ENCODE peak calls at places on chromosomes 13 and 19, in five cellular contexts. H, W, D, O and U are unnamed samples. For H3K9me3, the result is how much of the 10 kb centered on the place peaks cover.

GRCh38 chr19:17926044-17926443 is 6.8 kb upstream of the CCDC124 start:
- DNase-seq in H (no peak), W (no peak), D (no peak), O (no peak), U (no peak)

GRCh38 chr13:40340368-40341085 is 325.9 kb downstream of the FOXO1 start:
- DNase-seq in H (no peak), W (no peak), D (peak), O (no peak), U (no peak)

GRCh38 chr13:36369268-36370107 is 23.3 kb upstream of the SPART start:
- DNase-seq in H (peak), W (no peak), D (no peak), O (no peak), U (no peak)

GRCh38 chr19:33715462-33715861 is 81.2 kb upstream of the KCTD15 start:
- DNase-seq in H (no peak), W (no peak), D (no peak), O (no peak), U (no peak)

GRCh38 chr19:3707868-3708206 is 347 bp upstream of the TJP3 start:
- DNase-seq in H (no peak), W (no peak), D (no peak), O (no peak), U (no peak)

GRCh38 chr13:51614350-51614786 is 30.1 kb downstream of the WDFY2 start:
- DNase-seq in H (no peak), W (no peak), D (no peak), O (no peak), U (no peak)

GRCh38 chr13:30071890-30072817 is 221.7 kb upstream of the UBL3 start:
- DNase-seq in H (no peak), W (no peak), D (no peak), O (no peak), U (no peak)

GRCh38 chr19:40567750-40568494 is 8.8 kb upstream of the SHKBP1 start:
- DNase-seq in H (no peak), W (no peak), D (no peak), O (no peak), U (no peak)

DNA sequence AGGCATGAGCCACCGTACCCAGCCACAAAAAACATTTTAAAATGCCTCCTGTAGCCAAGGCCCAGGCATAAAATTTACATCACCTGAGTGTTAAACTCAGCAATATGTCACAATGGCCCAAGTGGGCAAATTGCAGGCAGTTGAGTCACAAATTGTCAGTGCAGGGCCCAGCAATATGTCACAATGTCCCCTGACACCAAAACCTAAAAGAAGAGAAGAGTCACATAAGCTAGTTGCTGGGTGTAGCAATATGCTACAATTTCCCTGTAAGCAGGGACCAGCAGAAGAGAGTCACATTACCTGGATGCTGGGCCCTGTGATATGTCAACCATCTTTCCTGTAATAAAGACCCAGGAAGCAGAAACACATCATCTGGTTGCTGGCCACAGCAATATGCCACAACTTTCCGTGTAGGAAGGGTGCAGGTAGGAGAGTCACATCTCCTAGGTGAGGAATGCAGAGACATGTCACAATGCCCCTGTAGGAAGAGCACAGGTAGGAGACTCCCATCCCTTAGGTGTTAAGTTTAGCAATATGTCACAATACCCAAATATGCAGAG is 136.0 kb upstream of the ZNF91 start:
- DNase-seq in H (no peak), W (no peak), D (no peak), O (no peak), U (no peak)
- H3K9me3 ChIP-seq in H (under half), W (half or more), D (under half), O (under half), U (under half)

GRCh38 chr13:54091884-54092283 is 1063.3 kb downstream of the OLFM4 start:
- DNase-seq in H (no peak), W (no peak), D (no peak), O (no peak), U (no peak)

GRCh38 chr13:54092686-54093085 is 1064.1 kb downstream of the OLFM4 start:
- DNase-seq in H (no peak), W (no peak), D (no peak), O (no peak), U (no peak)
- H3K9me3 ChIP-seq in H (under half), W (under half), D (under half), O (under half), U (under half)

GRCh38 chr19:35059799-35060091 is 18.2 kb downstream of the HPN start:
- DNase-seq in H (no peak), W (no peak), D (no peak), O (no peak), U (no peak)

GRCh38 chr19:35063940-35064818 is 22.7 kb downstream of the HPN start:
- DNase-seq in H (peak), W (no peak), D (no peak), O (no peak), U (peak)

GRCh38 chr19:35060160-35060855 is 18.8 kb downstream of the HPN start:
- DNase-seq in H (no peak), W (peak), D (no peak), O (no peak), U (no peak)

GRCh38 chr19:35062942-35063341 is 21.4 kb downstream of the HPN start:
- DNase-seq in H (no peak), W (no peak), D (no peak), O (no peak), U (no peak)

GRCh38 chr19:35061583-35062373 is 20.3 kb downstream of the HPN start:
- DNase-seq in H (peak), W (no peak), D (no peak), O (no peak), U (no peak)
- H3K9me3 ChIP-seq in H (under half), W (under half), D (under half), O (under half), U (under half)

GRCh38 chr19:22976248-22976647 is 26.7 kb downstream of the ZNF728 start:
- DNase-seq in H (no peak), W (no peak), D (no peak), O (no peak), U (no peak)
- H3K9me3 ChIP-seq in H (under half), W (under half), D (under half), O (under half), U (under half)

GRCh38 chr19:22354665-22355064 is 67.5 kb downstream of the ZNF98 start:
- DNase-seq in H (no peak), W (no peak), D (no peak), O (no peak), U (no peak)
- H3K9me3 ChIP-seq in H (under half), W (half or more), D (under half), O (under half), U (under half)